ENCODE peak calls at places on chromosomes 5 and 9, in seven cellular contexts. C is HCT116, E is H1, X is GM12878, Y is K562, V is SK-N-SH, Q is HepG2. I is an unnamed sample.
A peak's percentile ranks its signal among the peaks of the same experiment; 100 is the strongest.

GRCh38 chr5:6550628-6551027 is 82.2 kb downstream of the NSUN2 start:
- DNase-seq in C (no peak), E (no peak), X (no peak), Y (no peak), V (no peak), Q (no peak), I (no peak)

GRCh38 chr5:90294604-90295003 is 115.0 kb downstream of the CETN3 start:
- DNase-seq in C (no peak), E (no peak), X (no peak), Y (no peak), V (no peak), Q (peak; percentile 13), I (no peak)

GRCh38 chr5:65883461-65883860 is 42.9 kb upstream of the ERBIN start:
- DNase-seq in C (no peak), E (no peak), X (no peak), Y (no peak), V (no peak), Q (no peak), I (no peak)

GRCh38 chr9:131590449-131590848 is 45.1 kb downstream of the PRRT1B start:
- DNase-seq in C (no peak), E (no peak), X (no peak), Y (no peak), V (no peak), Q (no peak), I (no peak)

GRCh38 chr9:119968837-119969707 is 599.8 kb upstream of the BRINP1 start:
- DNase-seq in C (peak; percentile 16), E (peak; percentile 56), X (no peak), Y (peak; percentile 73), V (peak; percentile 76), Q (peak; percentile 28), I (peak; percentile 87)

GRCh38 chr9:133763272-133764183 is 25.4 kb upstream of the SARDH start:
- DNase-seq in C (no peak), E (no peak), X (no peak), Y (no peak), V (no peak), Q (no peak), I (no peak)

GRCh38 chr9:86176468-86176867 is 77.1 kb upstream of the GOLM1 start:
- DNase-seq in C (no peak), E (no peak), X (no peak), Y (no peak), V (peak; percentile 80), Q (no peak), I (no peak)

GRCh38 chr9:83166369-83166768 is 103.4 kb upstream of the RASEF start:
- DNase-seq in C (no peak), E (no peak), X (no peak), Y (no peak), V (no peak), Q (peak; percentile 6), I (peak; percentile 99)

GRCh38 chr9:133972041-133972970 is 19.8 kb downstream of the VAV2 start:
- DNase-seq in C (no peak), E (no peak), X (no peak), Y (no peak), V (no peak), Q (no peak), I (no peak)

GRCh38 chr9:6224393-6225154 is 9.0 kb downstream of the IL33 start:
- DNase-seq in C (no peak), E (no peak), X (no peak), Y (no peak), V (no peak), Q (no peak), I (no peak)

GRCh38 chr9:125886365-125886764 is 139.2 kb downstream of the PBX3 start:
- DNase-seq in C (no peak), E (no peak), X (no peak), Y (no peak), V (no peak), Q (no peak), I (no peak)

GRCh38 chr9:18820566-18821095 is 212.4 kb downstream of the SAXO1 start:
- DNase-seq in C (no peak), E (no peak), X (no peak), Y (no peak), V (no peak), Q (no peak), I (no peak)

GRCh38 chr5:112210430-112211005 is 208.6 kb downstream of the EPB41L4A start:
- DNase-seq in C (peak; percentile 16), E (no peak), X (no peak), Y (peak; percentile 11), V (peak; percentile 52), Q (peak; percentile 37), I (no peak)

GRCh38 chr5:126961702-126962101 is 68.7 kb downstream of the MARCHF3 start:
- DNase-seq in C (no peak), E (no peak), X (no peak), Y (no peak), V (no peak), Q (no peak), I (no peak)

GRCh38 chr5:137629646-137630045 is 106.2 kb downstream of the KLHL3 start:
- DNase-seq in C (peak; percentile 51), E (no peak), X (peak; percentile 8), Y (peak; percentile 69), V (peak; percentile 75), Q (peak; percentile 41), I (peak; percentile 77)

GRCh38 chr9:134645607-134646365 is 4.2 kb downstream of the COL5A1 start:
- DNase-seq in C (no peak), E (no peak), X (no peak), Y (no peak), V (no peak), Q (no peak), I (no peak)

GRCh38 chr5:66100851-66101250 is 43.2 kb upstream of the SREK1 start:
- DNase-seq in C (no peak), E (no peak), X (no peak), Y (no peak), V (no peak), Q (no peak), I (no peak)

GRCh38 chr9:20804476-20805253 is 120.6 kb downstream of the FOCAD start:
- DNase-seq in C (no peak), E (no peak), X (no peak), Y (no peak), V (no peak), Q (no peak), I (no peak)

DNA sequence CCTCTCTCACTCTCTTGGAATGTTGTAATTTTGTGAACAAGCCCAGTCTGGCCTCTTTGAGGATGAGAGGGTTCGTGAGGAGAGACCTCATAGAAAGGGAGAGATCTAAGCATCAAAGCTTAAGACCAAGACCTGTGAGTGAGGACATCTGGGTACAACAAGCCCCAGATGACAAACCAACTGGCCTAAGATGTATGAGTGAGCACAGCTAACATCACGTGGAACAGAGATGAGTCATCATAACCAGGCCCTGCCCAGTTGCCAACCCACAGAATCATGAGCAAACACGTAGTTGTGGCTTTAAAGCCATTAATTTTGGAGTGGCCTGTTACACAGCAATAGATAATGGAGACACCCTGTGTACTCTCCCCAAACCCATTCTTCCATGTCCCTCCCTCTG is 439.1 kb upstream of the KIF2A start:
- DNase-seq in C (peak; percentile 12), E (no peak), X (peak; percentile 32), Y (peak; percentile 12), V (no peak), Q (no peak), I (no peak)
- TF ChIP-seq JUND in C (peak; percentile 28), E (no peak), X (no peak), Y (peak; percentile 92), V (no peak), Q (no peak), I (no peak)

GRCh38 chr5:2640717-2641116 is 110.8 kb downstream of the IRX2 start:
- DNase-seq in C (no peak), E (no peak), X (no peak), Y (no peak), V (no peak), Q (no peak), I (no peak)
- TF ChIP-seq JUND in C (no peak), E (no peak), X (no peak), Y (no peak), V (no peak), Q (no peak), I (no peak)

DNA sequence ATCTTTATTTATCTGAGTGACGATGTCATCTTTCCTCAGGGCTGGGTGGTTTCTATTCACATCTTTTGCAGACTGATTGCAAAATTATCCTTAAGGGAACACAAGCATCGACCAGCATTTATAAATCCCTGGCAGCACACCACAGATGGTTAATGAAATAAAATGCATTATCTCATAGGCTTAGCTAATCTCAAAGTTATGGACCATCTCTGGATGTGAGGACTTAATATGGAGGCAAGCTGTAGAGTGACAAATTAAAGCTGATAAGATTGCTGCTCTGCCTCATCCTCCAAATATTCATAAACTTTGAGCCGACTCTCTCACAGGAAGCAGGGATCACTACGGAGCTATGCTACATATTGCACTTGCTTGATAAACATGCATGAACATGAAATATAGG is 663.2 kb upstream of the RGMB start:
- DNase-seq in C (no peak), E (no peak), X (no peak), Y (no peak), V (peak; percentile 19), Q (no peak), I (no peak)
- TF ChIP-seq JUND in C (no peak), E (no peak), X (no peak), Y (no peak), V (peak; percentile 89), Q (no peak), I (no peak)

GRCh38 chr5:127988149-127988755 is 95.3 kb upstream of the SLC12A2 start:
- DNase-seq in C (peak; percentile 48), E (no peak), X (no peak), Y (no peak), V (no peak), Q (peak; percentile 10), I (peak; percentile 48)
- TF ChIP-seq JUND in C (peak; percentile 49), E (no peak), X (no peak), Y (peak; percentile 73), V (peak; percentile 81), Q (no peak), I (no peak)

GRCh38 chr5:26193626-26194025 is 844.8 kb downstream of the CDH9 start:
- DNase-seq in C (no peak), E (no peak), X (no peak), Y (no peak), V (no peak), Q (no peak), I (peak; percentile 26)
- TF ChIP-seq JUND in C (no peak), E (no peak), X (no peak), Y (no peak), V (no peak), Q (no peak), I (no peak)

I was measured in T47D.